ENCODE peak calls at places on chromosomes 6 and 20, in eight cellular contexts. One of them, this sample, is unnamed.

GRCh38 chr20:8124639-8125038 is 7.4 kb upstream of the PLCB1 start:
- DNase-seq in heart right ventricle: no peak
- DNase-seq in left lung: no peak
- DNase-seq in AG04450: no peak
- DNase-seq in KBM-7: no peak
- DNase-seq in WTC11: no peak
- DNase-seq in stimulated activated CD8-positive, alpha-beta memory T cell treated with anti-CD3 and anti-CD28 coated beads, Interleukin-15, amount 100 ng/mL, for 48 hours: no peak
- DNase-seq in GM10248: no peak
- DNase-seq in this sample: no peak

GRCh38 chr6:149043476-149044130 is 273.9 kb upstream of the TAB2 start:
- DNase-seq in KBM-7: peak; percentile 45
- DNase-seq in stimulated activated CD8-positive, alpha-beta memory T cell treated with anti-CD3 and anti-CD28 coated beads, Interleukin-15, amount 100 ng/mL, for 48 hours: no peak
- DNase-seq in GM10248: no peak
- DNase-seq in left lung: no peak
- DNase-seq in heart right ventricle: no peak
- DNase-seq in AG04450: no peak
- DNase-seq in WTC11: peak; percentile 73
- DNase-seq in this sample: no peak

GRCh38 chr6:166739655-166740318 is 112.7 kb upstream of the RPS6KA2 start:
- DNase-seq in WTC11: no peak
- DNase-seq in heart right ventricle: no peak
- DNase-seq in AG04450: no peak
- DNase-seq in KBM-7: no peak
- DNase-seq in GM10248: no peak
- DNase-seq in left lung: no peak
- DNase-seq in stimulated activated CD8-positive, alpha-beta memory T cell treated with anti-CD3 and anti-CD28 coated beads, Interleukin-15, amount 100 ng/mL, for 48 hours: no peak
- DNase-seq in this sample: no peak

GRCh38 chr20:49392745-49393144 is 89.7 kb downstream of the KCNB1 start:
- DNase-seq in AG04450: no peak
- DNase-seq in heart right ventricle: no peak
- DNase-seq in GM10248: no peak
- DNase-seq in left lung: no peak
- DNase-seq in KBM-7: no peak
- DNase-seq in stimulated activated CD8-positive, alpha-beta memory T cell treated with anti-CD3 and anti-CD28 coated beads, Interleukin-15, amount 100 ng/mL, for 48 hours: no peak
- DNase-seq in WTC11: no peak
- DNase-seq in this sample: no peak

GRCh38 chr20:47713941-47714450 is 71.3 kb downstream of the SULF2 start:
- DNase-seq in AG04450: no peak
- DNase-seq in GM10248: no peak
- DNase-seq in heart right ventricle: peak; percentile 32
- DNase-seq in KBM-7: no peak
- DNase-seq in stimulated activated CD8-positive, alpha-beta memory T cell treated with anti-CD3 and anti-CD28 coated beads, Interleukin-15, amount 100 ng/mL, for 48 hours: no peak
- DNase-seq in left lung: no peak
- DNase-seq in WTC11: no peak
- DNase-seq in this sample: no peak

GRCh38 chr20:49854190-49854875 is 41.7 kb downstream of the SLC9A8 start:
- DNase-seq in heart right ventricle: no peak
- DNase-seq in KBM-7: no peak
- DNase-seq in stimulated activated CD8-positive, alpha-beta memory T cell treated with anti-CD3 and anti-CD28 coated beads, Interleukin-15, amount 100 ng/mL, for 48 hours: no peak
- DNase-seq in left lung: no peak
- DNase-seq in WTC11: no peak
- DNase-seq in GM10248: no peak
- DNase-seq in AG04450: no peak
- DNase-seq in this sample: no peak

GRCh38 chr6:169173532-169174268 is 79.9 kb downstream of the THBS2 start:
- DNase-seq in WTC11: no peak
- DNase-seq in GM10248: no peak
- DNase-seq in AG04450: no peak
- DNase-seq in KBM-7: no peak
- DNase-seq in stimulated activated CD8-positive, alpha-beta memory T cell treated with anti-CD3 and anti-CD28 coated beads, Interleukin-15, amount 100 ng/mL, for 48 hours: no peak
- DNase-seq in heart right ventricle: no peak
- DNase-seq in left lung: no peak
- DNase-seq in this sample: peak; percentile 27

GRCh38 chr20:37990571-37991151 is 42.6 kb downstream of the TTI1 start:
- DNase-seq in AG04450: peak; percentile 59
- DNase-seq in heart right ventricle: peak; percentile 64
- DNase-seq in GM10248: peak; percentile 86
- DNase-seq in KBM-7: peak; percentile 93
- DNase-seq in WTC11: no peak
- DNase-seq in stimulated activated CD8-positive, alpha-beta memory T cell treated with anti-CD3 and anti-CD28 coated beads, Interleukin-15, amount 100 ng/mL, for 48 hours: peak; percentile 63
- DNase-seq in left lung: peak; percentile 60
- DNase-seq in this sample: peak; percentile 86

GRCh38 chr6:168851460-168852103 is 402.1 kb downstream of the THBS2 start:
- DNase-seq in left lung: no peak
- DNase-seq in AG04450: no peak
- DNase-seq in KBM-7: no peak
- DNase-seq in stimulated activated CD8-positive, alpha-beta memory T cell treated with anti-CD3 and anti-CD28 coated beads, Interleukin-15, amount 100 ng/mL, for 48 hours: no peak
- DNase-seq in heart right ventricle: no peak
- DNase-seq in WTC11: no peak
- DNase-seq in GM10248: no peak
- DNase-seq in this sample: peak; percentile 10

GRCh38 chr6:10733151-10733715 is 10.4 kb downstream of the TMEM14C start:
- DNase-seq in GM10248: no peak
- DNase-seq in WTC11: no peak
- DNase-seq in KBM-7: peak; percentile 92
- DNase-seq in stimulated activated CD8-positive, alpha-beta memory T cell treated with anti-CD3 and anti-CD28 coated beads, Interleukin-15, amount 100 ng/mL, for 48 hours: no peak
- DNase-seq in left lung: no peak
- DNase-seq in AG04450: no peak
- DNase-seq in heart right ventricle: no peak
- DNase-seq in this sample: peak; percentile 13

GRCh38 chr6:50143011-50143719 is 93.4 kb upstream of the DEFB112 start:
- DNase-seq in KBM-7: no peak
- DNase-seq in heart right ventricle: no peak
- DNase-seq in WTC11: no peak
- DNase-seq in AG04450: no peak
- DNase-seq in GM10248: no peak
- DNase-seq in left lung: no peak
- DNase-seq in stimulated activated CD8-positive, alpha-beta memory T cell treated with anti-CD3 and anti-CD28 coated beads, Interleukin-15, amount 100 ng/mL, for 48 hours: no peak
- DNase-seq in this sample: peak; percentile 29

GRCh38 chr6:32849126-32849525 is 4.4 kb downstream of the TAP1 start:
- DNase-seq in heart right ventricle: no peak
- DNase-seq in WTC11: no peak
- DNase-seq in AG04450: no peak
- DNase-seq in stimulated activated CD8-positive, alpha-beta memory T cell treated with anti-CD3 and anti-CD28 coated beads, Interleukin-15, amount 100 ng/mL, for 48 hours: no peak
- DNase-seq in left lung: no peak
- DNase-seq in GM10248: no peak
- DNase-seq in KBM-7: no peak
- DNase-seq in this sample: no peak

GRCh38 chr6:160400426-160400825 is 52.2 kb downstream of the SLC22A3 start:
- DNase-seq in WTC11: no peak
- DNase-seq in GM10248: no peak
- DNase-seq in AG04450: no peak
- DNase-seq in left lung: no peak
- DNase-seq in heart right ventricle: no peak
- DNase-seq in stimulated activated CD8-positive, alpha-beta memory T cell treated with anti-CD3 and anti-CD28 coated beads, Interleukin-15, amount 100 ng/mL, for 48 hours: no peak
- DNase-seq in KBM-7: peak; percentile 24
- DNase-seq in this sample: peak; percentile 63

GRCh38 chr6:115982453-115982852 is 78.2 kb downstream of the FRK start:
- DNase-seq in AG04450: no peak
- DNase-seq in KBM-7: no peak
- DNase-seq in heart right ventricle: no peak
- DNase-seq in stimulated activated CD8-positive, alpha-beta memory T cell treated with anti-CD3 and anti-CD28 coated beads, Interleukin-15, amount 100 ng/mL, for 48 hours: no peak
- DNase-seq in left lung: no peak
- DNase-seq in WTC11: no peak
- DNase-seq in GM10248: no peak
- DNase-seq in this sample: peak; percentile 86

GRCh38 chr6:110180228-110181008 is at the start of gene CDC40:
- DNase-seq in KBM-7: no peak
- DNase-seq in stimulated activated CD8-positive, alpha-beta memory T cell treated with anti-CD3 and anti-CD28 coated beads, Interleukin-15, amount 100 ng/mL, for 48 hours: peak; percentile 19
- DNase-seq in left lung: peak; percentile 71
- DNase-seq in AG04450: no peak
- DNase-seq in heart right ventricle: peak; percentile 60
- DNase-seq in WTC11: peak; percentile 48
- DNase-seq in GM10248: peak; percentile 67
- DNase-seq in this sample: no peak

GRCh38 chr6:119348308-119349040 is 1.1 kb downstream of the MAN1A1 start:
- DNase-seq in heart right ventricle: peak; percentile 21
- DNase-seq in KBM-7: peak; percentile 38
- DNase-seq in AG04450: no peak
- DNase-seq in GM10248: peak; percentile 45
- DNase-seq in stimulated activated CD8-positive, alpha-beta memory T cell treated with anti-CD3 and anti-CD28 coated beads, Interleukin-15, amount 100 ng/mL, for 48 hours: peak; percentile 25
- DNase-seq in WTC11: peak; percentile 46
- DNase-seq in left lung: peak; percentile 58
- DNase-seq in this sample: no peak

GRCh38 chr6:37033255-37033654 is 27.8 kb downstream of the FGD2 start:
- DNase-seq in left lung: no peak
- DNase-seq in GM10248: peak; percentile 56
- DNase-seq in stimulated activated CD8-positive, alpha-beta memory T cell treated with anti-CD3 and anti-CD28 coated beads, Interleukin-15, amount 100 ng/mL, for 48 hours: peak; percentile 62
- DNase-seq in WTC11: no peak
- DNase-seq in heart right ventricle: no peak
- DNase-seq in AG04450: no peak
- DNase-seq in KBM-7: no peak
- DNase-seq in this sample: no peak

GRCh38 chr6:133306876-133307275 is 65.7 kb downstream of the EYA4 start:
- DNase-seq in heart right ventricle: no peak
- DNase-seq in WTC11: no peak
- DNase-seq in GM10248: no peak
- DNase-seq in KBM-7: no peak
- DNase-seq in left lung: no peak
- DNase-seq in AG04450: no peak
- DNase-seq in stimulated activated CD8-positive, alpha-beta memory T cell treated with anti-CD3 and anti-CD28 coated beads, Interleukin-15, amount 100 ng/mL, for 48 hours: no peak
- DNase-seq in this sample: no peak

GRCh38 chr20:32040142-32040953 is 11.7 kb upstream of the HCK start:
- DNase-seq in GM10248: peak; percentile 61
- DNase-seq in AG04450: no peak
- DNase-seq in WTC11: no peak
- DNase-seq in left lung: peak; percentile 77
- DNase-seq in KBM-7: peak; percentile 86
- DNase-seq in stimulated activated CD8-positive, alpha-beta memory T cell treated with anti-CD3 and anti-CD28 coated beads, Interleukin-15, amount 100 ng/mL, for 48 hours: no peak
- DNase-seq in heart right ventricle: no peak
- DNase-seq in this sample: no peak

GRCh38 chr20:38321959-38322598 is 18.1 kb downstream of the BPI start:
- DNase-seq in GM10248: no peak
- DNase-seq in heart right ventricle: peak; percentile 44
- DNase-seq in AG04450: peak; percentile 45
- DNase-seq in left lung: no peak
- DNase-seq in WTC11: peak; percentile 35
- DNase-seq in KBM-7: peak; percentile 55
- DNase-seq in stimulated activated CD8-positive, alpha-beta memory T cell treated with anti-CD3 and anti-CD28 coated beads, Interleukin-15, amount 100 ng/mL, for 48 hours: no peak
- DNase-seq in this sample: peak; percentile 61

GRCh38 chr20:57894096-57894495 is 184.3 kb upstream of the PMEPA1 start:
- DNase-seq in AG04450: no peak
- DNase-seq in heart right ventricle: no peak
- DNase-seq in GM10248: no peak
- DNase-seq in stimulated activated CD8-positive, alpha-beta memory T cell treated with anti-CD3 and anti-CD28 coated beads, Interleukin-15, amount 100 ng/mL, for 48 hours: no peak
- DNase-seq in WTC11: no peak
- DNase-seq in KBM-7: no peak
- DNase-seq in left lung: no peak
- DNase-seq in this sample: no peak

GRCh38 chr20:10673176-10673830 is 496 bp downstream of the JAG1 start:
- DNase-seq in WTC11: peak; percentile 47
- DNase-seq in AG04450: no peak
- DNase-seq in left lung: peak; percentile 44
- DNase-seq in KBM-7: no peak
- DNase-seq in GM10248: peak; percentile 41
- DNase-seq in heart right ventricle: no peak
- DNase-seq in stimulated activated CD8-positive, alpha-beta memory T cell treated with anti-CD3 and anti-CD28 coated beads, Interleukin-15, amount 100 ng/mL, for 48 hours: no peak
- DNase-seq in this sample: no peak

GRCh38 chr6:116355796-116356195 is 15.0 kb upstream of the DSE start:
- DNase-seq in GM10248: no peak
- DNase-seq in stimulated activated CD8-positive, alpha-beta memory T cell treated with anti-CD3 and anti-CD28 coated beads, Interleukin-15, amount 100 ng/mL, for 48 hours: no peak
- DNase-seq in KBM-7: no peak
- DNase-seq in AG04450: no peak
- DNase-seq in WTC11: no peak
- DNase-seq in left lung: no peak
- DNase-seq in heart right ventricle: no peak
- DNase-seq in this sample: no peak

GRCh38 chr6:141158740-141159139 is 974.0 kb upstream of the GJE1 start:
- DNase-seq in stimulated activated CD8-positive, alpha-beta memory T cell treated with anti-CD3 and anti-CD28 coated beads, Interleukin-15, amount 100 ng/mL, for 48 hours: no peak
- DNase-seq in left lung: no peak
- DNase-seq in KBM-7: no peak
- DNase-seq in WTC11: no peak
- DNase-seq in GM10248: no peak
- DNase-seq in AG04450: no peak
- DNase-seq in heart right ventricle: no peak
- DNase-seq in this sample: no peak

GRCh38 chr6:30988209-30988825 is 4.8 kb downstream of the MUC21 start:
- DNase-seq in GM10248: no peak
- DNase-seq in AG04450: no peak
- DNase-seq in stimulated activated CD8-positive, alpha-beta memory T cell treated with anti-CD3 and anti-CD28 coated beads, Interleukin-15, amount 100 ng/mL, for 48 hours: no peak
- DNase-seq in left lung: no peak
- DNase-seq in KBM-7: no peak
- DNase-seq in heart right ventricle: no peak
- DNase-seq in WTC11: no peak
- DNase-seq in this sample: no peak

GRCh38 chr20:21102252-21102609 is 3.9 kb downstream of the LINC00237 start:
- DNase-seq in heart right ventricle: no peak
- DNase-seq in stimulated activated CD8-positive, alpha-beta memory T cell treated with anti-CD3 and anti-CD28 coated beads, Interleukin-15, amount 100 ng/mL, for 48 hours: no peak
- DNase-seq in WTC11: peak; percentile 42
- DNase-seq in left lung: no peak
- DNase-seq in GM10248: peak; percentile 52
- DNase-seq in AG04450: no peak
- DNase-seq in KBM-7: no peak
- DNase-seq in this sample: no peak

GRCh38 chr6:14734416-14735340 is 511.2 kb upstream of the JARID2 start:
- DNase-seq in GM10248: peak; percentile 43
- DNase-seq in stimulated activated CD8-positive, alpha-beta memory T cell treated with anti-CD3 and anti-CD28 coated beads, Interleukin-15, amount 100 ng/mL, for 48 hours: no peak
- DNase-seq in left lung: no peak
- DNase-seq in heart right ventricle: peak; percentile 16
- DNase-seq in AG04450: no peak
- DNase-seq in WTC11: no peak
- DNase-seq in KBM-7: peak; percentile 71
- DNase-seq in this sample: peak; percentile 87

GRCh38 chr20:62122659-62123449 is 579 bp downstream of the LSM14B start:
- DNase-seq in WTC11: no peak
- DNase-seq in GM10248: peak; percentile 55
- DNase-seq in heart right ventricle: peak; percentile 23
- DNase-seq in stimulated activated CD8-positive, alpha-beta memory T cell treated with anti-CD3 and anti-CD28 coated beads, Interleukin-15, amount 100 ng/mL, for 48 hours: no peak
- DNase-seq in AG04450: no peak
- DNase-seq in left lung: no peak
- DNase-seq in KBM-7: no peak
- DNase-seq in this sample: peak; percentile 10

GRCh38 chr6:35025241-35026188 is 115.6 kb downstream of the TCP11 start:
- DNase-seq in heart right ventricle: no peak
- DNase-seq in AG04450: no peak
- DNase-seq in KBM-7: no peak
- DNase-seq in stimulated activated CD8-positive, alpha-beta memory T cell treated with anti-CD3 and anti-CD28 coated beads, Interleukin-15, amount 100 ng/mL, for 48 hours: no peak
- DNase-seq in GM10248: no peak
- DNase-seq in left lung: no peak
- DNase-seq in WTC11: peak; percentile 42
- DNase-seq in this sample: no peak

GRCh38 chr6:169277619-169278018 is 24.0 kb upstream of the THBS2 start:
- DNase-seq in GM10248: no peak
- DNase-seq in heart right ventricle: no peak
- DNase-seq in WTC11: no peak
- DNase-seq in KBM-7: no peak
- DNase-seq in left lung: no peak
- DNase-seq in AG04450: no peak
- DNase-seq in stimulated activated CD8-positive, alpha-beta memory T cell treated with anti-CD3 and anti-CD28 coated beads, Interleukin-15, amount 100 ng/mL, for 48 hours: no peak
- DNase-seq in this sample: no peak

GRCh38 chr6:133190912-133191311 is 50.2 kb upstream of the EYA4 start:
- DNase-seq in heart right ventricle: no peak
- DNase-seq in AG04450: no peak
- DNase-seq in stimulated activated CD8-positive, alpha-beta memory T cell treated with anti-CD3 and anti-CD28 coated beads, Interleukin-15, amount 100 ng/mL, for 48 hours: no peak
- DNase-seq in WTC11: no peak
- DNase-seq in KBM-7: no peak
- DNase-seq in GM10248: no peak
- DNase-seq in left lung: no peak
- DNase-seq in this sample: no peak

GRCh38 chr6:36235309-36235708 is 34.6 kb upstream of the PNPLA1 start:
- DNase-seq in WTC11: no peak
- DNase-seq in AG04450: no peak
- DNase-seq in left lung: no peak
- DNase-seq in GM10248: no peak
- DNase-seq in heart right ventricle: no peak
- DNase-seq in KBM-7: peak; percentile 4
- DNase-seq in stimulated activated CD8-positive, alpha-beta memory T cell treated with anti-CD3 and anti-CD28 coated beads, Interleukin-15, amount 100 ng/mL, for 48 hours: no peak
- DNase-seq in this sample: peak; percentile 34

GRCh38 chr20:63121749-63122405 is 94.1 kb downstream of the YTHDF1 start:
- DNase-seq in KBM-7: no peak
- DNase-seq in WTC11: peak; percentile 8
- DNase-seq in left lung: peak; percentile 17
- DNase-seq in GM10248: no peak
- DNase-seq in heart right ventricle: no peak
- DNase-seq in stimulated activated CD8-positive, alpha-beta memory T cell treated with anti-CD3 and anti-CD28 coated beads, Interleukin-15, amount 100 ng/mL, for 48 hours: no peak
- DNase-seq in AG04450: no peak
- DNase-seq in this sample: no peak

GRCh38 chr20:18943542-18943941 is 130.0 kb downstream of the SCP2D1 start:
- DNase-seq in KBM-7: no peak
- DNase-seq in heart right ventricle: no peak
- DNase-seq in left lung: no peak
- DNase-seq in AG04450: no peak
- DNase-seq in GM10248: no peak
- DNase-seq in WTC11: no peak
- DNase-seq in stimulated activated CD8-positive, alpha-beta memory T cell treated with anti-CD3 and anti-CD28 coated beads, Interleukin-15, amount 100 ng/mL, for 48 hours: no peak
- DNase-seq in this sample: no peak

This sample was measured in renal cortical epithelial cell.